ENCODE peak calls at places on chromosomes 2 and 18, in eight cellular contexts. One of them, this sample, is unnamed.
A peak's percentile ranks its signal among the peaks of the same experiment; 100 is the strongest.

GRCh38 chr2:37656512-37657423 is 14.7 kb downstream of the CDC42EP3 start:
- DNase-seq in HCT116: no peak
- DNase-seq in IMR-90: no peak
- DNase-seq in mesendoderm: peak; percentile 90
- DNase-seq in HepG2: no peak
- DNase-seq in MM.1S: peak; percentile 6
- DNase-seq in neuronal stem cell: peak; percentile 24
- DNase-seq in fibroblast of lung: peak; percentile 45
- DNase-seq in this sample: no peak

GRCh38 chr18:55586841-55587240 is 1.2 kb downstream of the TCF4 start:
- DNase-seq in HCT116: no peak
- DNase-seq in IMR-90: peak; percentile 53
- DNase-seq in mesendoderm: peak; percentile 55
- DNase-seq in HepG2: no peak
- DNase-seq in MM.1S: no peak
- DNase-seq in neuronal stem cell: no peak
- DNase-seq in fibroblast of lung: peak; percentile 73
- DNase-seq in this sample: no peak

GRCh38 chr2:2057125-2057721 is 273.9 kb downstream of the MYT1L start:
- DNase-seq in HCT116: peak; percentile 2
- DNase-seq in IMR-90: no peak
- DNase-seq in mesendoderm: peak; percentile 52
- DNase-seq in HepG2: no peak
- DNase-seq in MM.1S: peak; percentile 31
- DNase-seq in neuronal stem cell: no peak
- DNase-seq in fibroblast of lung: peak; percentile 23
- DNase-seq in this sample: peak; percentile 15

GRCh38 chr18:35938562-35938961 is 33.9 kb upstream of the RMP24 start:
- DNase-seq in HCT116: no peak
- DNase-seq in IMR-90: no peak
- DNase-seq in mesendoderm: no peak
- DNase-seq in HepG2: no peak
- DNase-seq in MM.1S: no peak
- DNase-seq in neuronal stem cell: no peak
- DNase-seq in fibroblast of lung: peak; percentile 25
- DNase-seq in this sample: no peak

GRCh38 chr2:74037379-74037860 is 52.7 kb downstream of the TET3 start:
- DNase-seq in HCT116: no peak
- DNase-seq in IMR-90: peak; percentile 48
- DNase-seq in mesendoderm: peak; percentile 51
- DNase-seq in HepG2: no peak
- DNase-seq in MM.1S: peak; percentile 24
- DNase-seq in neuronal stem cell: no peak
- DNase-seq in fibroblast of lung: peak; percentile 36
- DNase-seq in this sample: no peak

GRCh38 chr2:239296020-239296932 is 104.5 kb downstream of the HDAC4 start:
- DNase-seq in HCT116: no peak
- DNase-seq in IMR-90: no peak
- DNase-seq in mesendoderm: no peak
- DNase-seq in HepG2: peak; percentile 87
- DNase-seq in MM.1S: no peak
- DNase-seq in neuronal stem cell: no peak
- DNase-seq in fibroblast of lung: no peak
- DNase-seq in this sample: no peak

GRCh38 chr2:4047961-4048891 is 344.9 kb downstream of the DCDC2C start:
- DNase-seq in HCT116: no peak
- DNase-seq in IMR-90: no peak
- DNase-seq in mesendoderm: no peak
- DNase-seq in HepG2: no peak
- DNase-seq in MM.1S: no peak
- DNase-seq in neuronal stem cell: no peak
- DNase-seq in fibroblast of lung: no peak
- DNase-seq in this sample: peak; percentile 22

GRCh38 chr2:7083580-7084509 is 166.6 kb downstream of the RNF144A start:
- DNase-seq in HCT116: peak; percentile 32
- DNase-seq in IMR-90: peak; percentile 25
- DNase-seq in mesendoderm: peak; percentile 78
- DNase-seq in HepG2: peak; percentile 45
- DNase-seq in MM.1S: peak; percentile 66
- DNase-seq in neuronal stem cell: no peak
- DNase-seq in fibroblast of lung: peak; percentile 18
- DNase-seq in this sample: peak; percentile 77

GRCh38 chr2:20852670-20853069 is 29.8 kb upstream of the LDAH start:
- DNase-seq in HCT116: no peak
- DNase-seq in IMR-90: no peak
- DNase-seq in mesendoderm: no peak
- DNase-seq in HepG2: no peak
- DNase-seq in MM.1S: no peak
- DNase-seq in neuronal stem cell: no peak
- DNase-seq in fibroblast of lung: no peak
- DNase-seq in this sample: no peak

GRCh38 chr2:72183466-72183865 is 35.8 kb upstream of the CYP26B1 start:
- DNase-seq in HCT116: no peak
- DNase-seq in IMR-90: no peak
- DNase-seq in mesendoderm: no peak
- DNase-seq in HepG2: no peak
- DNase-seq in MM.1S: no peak
- DNase-seq in neuronal stem cell: no peak
- DNase-seq in fibroblast of lung: no peak
- DNase-seq in this sample: no peak

GRCh38 chr2:153595939-153596338 is 117.4 kb upstream of the RPRM start:
- DNase-seq in HCT116: peak; percentile 61
- DNase-seq in IMR-90: no peak
- DNase-seq in mesendoderm: peak; percentile 45
- DNase-seq in HepG2: no peak
- DNase-seq in MM.1S: no peak
- DNase-seq in neuronal stem cell: peak; percentile 6
- DNase-seq in fibroblast of lung: no peak
- DNase-seq in this sample: peak; percentile 92

GRCh38 chr2:26281226-26281625 is 36.5 kb downstream of the HADHB start:
- DNase-seq in HCT116: no peak
- DNase-seq in IMR-90: no peak
- DNase-seq in mesendoderm: no peak
- DNase-seq in HepG2: no peak
- DNase-seq in MM.1S: no peak
- DNase-seq in neuronal stem cell: no peak
- DNase-seq in fibroblast of lung: no peak
- DNase-seq in this sample: no peak

GRCh38 chr2:178924817-178925216 is 117.6 kb upstream of the TTN start:
- DNase-seq in HCT116: no peak
- DNase-seq in IMR-90: no peak
- DNase-seq in mesendoderm: no peak
- DNase-seq in HepG2: no peak
- DNase-seq in MM.1S: no peak
- DNase-seq in neuronal stem cell: no peak
- DNase-seq in fibroblast of lung: no peak
- DNase-seq in this sample: peak; percentile 60

GRCh38 chr18:25921677-25922421 is 168.6 kb downstream of the SS18 start:
- DNase-seq in HCT116: peak; percentile 57
- DNase-seq in IMR-90: peak; percentile 20
- DNase-seq in mesendoderm: peak; percentile 86
- DNase-seq in HepG2: peak; percentile 31
- DNase-seq in MM.1S: peak; percentile 67
- DNase-seq in neuronal stem cell: no peak
- DNase-seq in fibroblast of lung: peak; percentile 0
- DNase-seq in this sample: peak; percentile 60

GRCh38 chr18:47558110-47558750 is 306.8 kb upstream of the SKOR2 start:
- DNase-seq in HCT116: no peak
- DNase-seq in IMR-90: no peak
- DNase-seq in mesendoderm: no peak
- DNase-seq in HepG2: no peak
- DNase-seq in MM.1S: no peak
- DNase-seq in neuronal stem cell: no peak
- DNase-seq in fibroblast of lung: no peak
- DNase-seq in this sample: no peak

GRCh38 chr2:187749804-187750431 is 195.7 kb upstream of the TFPI start:
- DNase-seq in HCT116: no peak
- DNase-seq in IMR-90: no peak
- DNase-seq in mesendoderm: no peak
- DNase-seq in HepG2: no peak
- DNase-seq in MM.1S: no peak
- DNase-seq in neuronal stem cell: no peak
- DNase-seq in fibroblast of lung: no peak
- DNase-seq in this sample: no peak

GRCh38 chr2:68107475-68107874 is 44.7 kb upstream of the C1D start:
- DNase-seq in HCT116: no peak
- DNase-seq in IMR-90: no peak
- DNase-seq in mesendoderm: no peak
- DNase-seq in HepG2: no peak
- DNase-seq in MM.1S: no peak
- DNase-seq in neuronal stem cell: no peak
- DNase-seq in fibroblast of lung: no peak
- DNase-seq in this sample: no peak

GRCh38 chr2:138689705-138690104 is 90.5 kb downstream of the NXPH2 start:
- DNase-seq in HCT116: no peak
- DNase-seq in IMR-90: no peak
- DNase-seq in mesendoderm: no peak
- DNase-seq in HepG2: no peak
- DNase-seq in MM.1S: peak; percentile 12
- DNase-seq in neuronal stem cell: no peak
- DNase-seq in fibroblast of lung: no peak
- DNase-seq in this sample: no peak

GRCh38 chr18:48167901-48168300 is 237.4 kb upstream of the SMAD2 start:
- DNase-seq in HCT116: no peak
- DNase-seq in IMR-90: no peak
- DNase-seq in mesendoderm: no peak
- DNase-seq in HepG2: peak; percentile 85
- DNase-seq in MM.1S: no peak
- DNase-seq in neuronal stem cell: no peak
- DNase-seq in fibroblast of lung: no peak
- DNase-seq in this sample: no peak

GRCh38 chr2:45009303-45009927 is at the start of gene SIX2:
- DNase-seq in HCT116: peak; percentile 85
- DNase-seq in IMR-90: peak; percentile 72
- DNase-seq in mesendoderm: peak; percentile 98
- DNase-seq in HepG2: peak; percentile 41
- DNase-seq in MM.1S: peak; percentile 47
- DNase-seq in neuronal stem cell: peak; percentile 98
- DNase-seq in fibroblast of lung: peak; percentile 91
- DNase-seq in this sample: peak; percentile 99

GRCh38 chr18:76448262-76449109 is 46.6 kb downstream of the ZNF516 start:
- DNase-seq in HCT116: no peak
- DNase-seq in IMR-90: no peak
- DNase-seq in mesendoderm: no peak
- DNase-seq in HepG2: no peak
- DNase-seq in MM.1S: no peak
- DNase-seq in neuronal stem cell: no peak
- DNase-seq in fibroblast of lung: peak; percentile 56
- DNase-seq in this sample: no peak
- H3K9ac ChIP-seq in HCT116: no peak overlapping the region
- H3K9ac ChIP-seq in IMR-90: no peak overlapping the region
- H3K9ac ChIP-seq in mesendoderm: no peak overlapping the region
- H3K9ac ChIP-seq in HepG2: no peak overlapping the region
- H3K9ac ChIP-seq in MM.1S: no peak overlapping the region
- H3K9ac ChIP-seq in neuronal stem cell: no peak overlapping the region
- H3K9ac ChIP-seq in fibroblast of lung: no peak overlapping the region
- H3K9ac ChIP-seq in this sample: no peak overlapping the region

DNA sequence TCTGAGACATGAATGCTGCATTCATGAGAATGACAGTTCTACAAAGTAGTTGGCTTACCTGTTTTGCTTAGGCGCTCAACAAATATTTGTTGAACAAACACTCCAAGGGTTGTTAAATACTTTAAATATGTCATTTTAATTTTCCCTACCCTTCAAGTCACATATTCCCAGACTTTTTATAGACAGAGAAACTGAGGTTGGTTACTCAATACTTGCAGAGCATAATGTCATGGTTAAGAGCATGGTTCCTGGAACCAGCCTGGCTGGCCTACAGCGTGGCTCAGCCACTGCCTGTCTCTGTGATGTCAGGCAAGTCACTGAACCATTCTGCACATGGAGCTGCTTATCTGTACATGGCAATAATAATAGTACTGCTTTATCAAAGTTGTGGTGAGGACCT is 120.0 kb upstream of the STK17B start:
- DNase-seq in HCT116: no peak
- DNase-seq in IMR-90: no peak
- DNase-seq in mesendoderm: no peak
- DNase-seq in HepG2: no peak
- DNase-seq in MM.1S: no peak
- DNase-seq in neuronal stem cell: no peak
- DNase-seq in fibroblast of lung: no peak
- DNase-seq in this sample: peak; percentile 89
- H3K4me1 ChIP-seq in HCT116: peaks cover 15% of the 10 kb centered on the region
- H3K4me1 ChIP-seq in IMR-90: peaks cover 11% of the 10 kb centered on the region
- H3K4me1 ChIP-seq in mesendoderm: no peaks in the 10 kb centered on the region
- H3K4me1 ChIP-seq in HepG2: no peaks in the 10 kb centered on the region
- H3K4me1 ChIP-seq in MM.1S: peaks cover 53% of the 10 kb centered on the region
- H3K4me1 ChIP-seq in neuronal stem cell: no peaks in the 10 kb centered on the region
- H3K4me1 ChIP-seq in fibroblast of lung: peaks cover 11% of the 10 kb centered on the region
- H3K4me1 ChIP-seq in this sample: peaks cover 54% of the 10 kb centered on the region

DNA sequence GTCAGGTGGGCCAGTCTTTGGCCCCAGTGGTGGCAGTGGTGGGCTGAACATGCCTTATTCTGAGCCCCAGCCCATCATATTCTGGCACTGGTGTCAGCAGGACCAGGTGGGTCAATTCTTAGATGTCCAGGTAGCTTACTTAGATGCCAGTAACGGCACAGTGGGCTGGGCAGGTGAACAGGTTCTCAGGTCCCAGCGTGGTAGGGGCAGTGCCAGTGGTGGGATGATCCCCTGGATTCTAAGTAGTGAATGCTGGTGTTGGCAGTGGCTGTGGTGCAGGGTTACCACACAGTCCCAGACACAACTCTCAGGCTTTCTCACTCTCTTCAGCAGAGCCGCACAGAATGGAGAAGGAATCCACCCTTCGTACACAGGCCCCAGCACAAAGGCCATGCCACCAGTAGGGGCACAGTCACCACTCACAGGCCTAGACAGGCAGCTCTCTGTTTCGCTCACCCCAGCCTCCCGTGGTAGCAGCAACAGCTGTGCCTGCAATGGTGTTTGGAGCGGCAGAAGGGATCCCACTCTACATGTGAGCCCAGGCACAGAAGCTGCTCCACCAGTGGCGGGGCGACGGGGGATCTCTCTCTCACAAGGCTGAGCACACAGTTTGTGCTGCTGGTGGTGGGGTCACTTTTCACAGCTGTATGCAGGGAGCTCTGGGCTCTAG is 97.3 kb downstream of the ANKRD12 start:
- DNase-seq in HCT116: no peak
- DNase-seq in IMR-90: no peak
- DNase-seq in mesendoderm: peak; percentile 15
- DNase-seq in HepG2: no peak
- DNase-seq in MM.1S: no peak
- DNase-seq in neuronal stem cell: no peak
- DNase-seq in fibroblast of lung: no peak
- DNase-seq in this sample: no peak
- H3K4me2 ChIP-seq in HCT116: no peak overlapping the region
- H3K4me2 ChIP-seq in IMR-90: no peak overlapping the region
- H3K4me2 ChIP-seq in mesendoderm: no peak overlapping the region
- H3K4me2 ChIP-seq in HepG2: no peak overlapping the region
- H3K4me2 ChIP-seq in MM.1S: no peak overlapping the region
- H3K4me2 ChIP-seq in neuronal stem cell: no peak overlapping the region
- H3K4me2 ChIP-seq in fibroblast of lung: no peak overlapping the region
- H3K4me2 ChIP-seq in this sample: no peak overlapping the region

DNA sequence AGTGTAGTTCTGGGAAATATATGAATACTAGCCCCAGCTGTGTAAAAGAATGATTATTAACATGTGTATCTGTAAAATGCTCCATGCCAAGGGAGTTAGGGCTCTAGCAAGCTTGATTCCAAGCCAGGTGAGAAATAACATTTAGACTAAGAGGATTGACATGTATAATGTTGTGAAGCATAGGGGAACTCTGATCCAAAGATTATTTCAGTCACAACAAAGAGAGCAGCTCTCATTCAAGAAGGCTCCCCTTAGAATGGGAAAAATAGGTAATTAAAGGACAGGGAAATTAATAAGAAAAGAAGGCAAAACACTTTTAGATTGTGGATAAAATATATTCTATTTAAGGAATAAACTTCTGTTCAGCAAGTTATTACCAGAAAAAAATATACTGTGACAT is 347.3 kb upstream of the CDH7 start:
- DNase-seq in HCT116: no peak
- DNase-seq in IMR-90: no peak
- DNase-seq in mesendoderm: no peak
- DNase-seq in HepG2: no peak
- DNase-seq in MM.1S: no peak
- DNase-seq in neuronal stem cell: no peak
- DNase-seq in fibroblast of lung: no peak
- DNase-seq in this sample: no peak
- H3K9ac ChIP-seq in HCT116: no peak overlapping the region
- H3K9ac ChIP-seq in IMR-90: no peak overlapping the region
- H3K9ac ChIP-seq in mesendoderm: no peak overlapping the region
- H3K9ac ChIP-seq in HepG2: no peak overlapping the region
- H3K9ac ChIP-seq in MM.1S: no peak overlapping the region
- H3K9ac ChIP-seq in neuronal stem cell: no peak overlapping the region
- H3K9ac ChIP-seq in fibroblast of lung: no peak overlapping the region
- H3K9ac ChIP-seq in this sample: no peak overlapping the region